ENCODE peak calls at places on chromosomes 1 and 21, in ten cellular contexts. One of them, this sample, is unnamed. For H3K4me1, the result is how much of the 10 kb centered on the place peaks cover.

GRCh38 chr1:201137579-201138310 is 10.8 kb upstream of the ASCL5 start:
- DNase-seq in right atrium auricular region: peak
- DNase-seq in CD8-positive, alpha-beta memory T cell: no peak
- DNase-seq in neural progenitor cell: no peak
- DNase-seq in fibroblast of lung: peak
- DNase-seq in body of pancreas: peak
- DNase-seq in IMR-90: peak
- DNase-seq in stomach: peak
- DNase-seq in lower lobe of right lung: no peak
- DNase-seq in GM23248: peak
- DNase-seq in this sample: no peak

GRCh38 chr1:189409774-189410173 is 1067.9 kb downstream of the BRINP3 start:
- DNase-seq in right atrium auricular region: no peak
- DNase-seq in CD8-positive, alpha-beta memory T cell: no peak
- DNase-seq in neural progenitor cell: no peak
- DNase-seq in fibroblast of lung: peak
- DNase-seq in body of pancreas: no peak
- DNase-seq in IMR-90: no peak
- DNase-seq in stomach: no peak
- DNase-seq in lower lobe of right lung: no peak
- DNase-seq in GM23248: no peak
- DNase-seq in this sample: no peak

GRCh38 chr1:24481843-24482610 is 20.6 kb upstream of the RCAN3 start:
- DNase-seq in right atrium auricular region: no peak
- DNase-seq in CD8-positive, alpha-beta memory T cell: peak
- DNase-seq in neural progenitor cell: no peak
- DNase-seq in fibroblast of lung: no peak
- DNase-seq in body of pancreas: no peak
- DNase-seq in IMR-90: no peak
- DNase-seq in stomach: no peak
- DNase-seq in lower lobe of right lung: no peak
- DNase-seq in GM23248: no peak
- DNase-seq in this sample: no peak

GRCh38 chr1:25909062-25909461 is 2.8 kb upstream of the STMN1 start:
- DNase-seq in right atrium auricular region: no peak
- DNase-seq in CD8-positive, alpha-beta memory T cell: no peak
- DNase-seq in neural progenitor cell: no peak
- DNase-seq in fibroblast of lung: no peak
- DNase-seq in body of pancreas: no peak
- DNase-seq in IMR-90: no peak
- DNase-seq in stomach: no peak
- DNase-seq in lower lobe of right lung: no peak
- DNase-seq in GM23248: no peak
- DNase-seq in this sample: no peak

GRCh38 chr1:97989094-97989680 is 68.4 kb upstream of the DPYD start:
- DNase-seq in right atrium auricular region: no peak
- DNase-seq in CD8-positive, alpha-beta memory T cell: no peak
- DNase-seq in neural progenitor cell: no peak
- DNase-seq in fibroblast of lung: peak
- DNase-seq in body of pancreas: no peak
- DNase-seq in IMR-90: peak
- DNase-seq in stomach: no peak
- DNase-seq in lower lobe of right lung: no peak
- DNase-seq in GM23248: peak
- DNase-seq in this sample: peak

GRCh38 chr1:224831501-224831900 is 98.0 kb upstream of the DNAH14 start:
- DNase-seq in right atrium auricular region: no peak
- DNase-seq in CD8-positive, alpha-beta memory T cell: no peak
- DNase-seq in neural progenitor cell: no peak
- DNase-seq in fibroblast of lung: peak
- DNase-seq in body of pancreas: no peak
- DNase-seq in IMR-90: no peak
- DNase-seq in stomach: no peak
- DNase-seq in lower lobe of right lung: no peak
- DNase-seq in GM23248: peak
- DNase-seq in this sample: no peak

GRCh38 chr1:198937231-198938031 is 298.6 kb downstream of the PTPRC start:
- DNase-seq in right atrium auricular region: peak
- DNase-seq in CD8-positive, alpha-beta memory T cell: peak
- DNase-seq in neural progenitor cell: peak
- DNase-seq in fibroblast of lung: peak
- DNase-seq in body of pancreas: peak
- DNase-seq in IMR-90: peak
- DNase-seq in stomach: no peak
- DNase-seq in lower lobe of right lung: no peak
- DNase-seq in GM23248: peak
- DNase-seq in this sample: peak

GRCh38 chr21:44482581-44483287 is 27.4 kb downstream of the LRRC3 start:
- DNase-seq in right atrium auricular region: no peak
- DNase-seq in CD8-positive, alpha-beta memory T cell: no peak
- DNase-seq in neural progenitor cell: no peak
- DNase-seq in fibroblast of lung: no peak
- DNase-seq in body of pancreas: no peak
- DNase-seq in IMR-90: no peak
- DNase-seq in stomach: no peak
- DNase-seq in lower lobe of right lung: no peak
- DNase-seq in GM23248: no peak
- DNase-seq in this sample: no peak

GRCh38 chr1:200037501-200037900 is 10.0 kb downstream of the NR5A2 start:
- DNase-seq in right atrium auricular region: no peak
- DNase-seq in CD8-positive, alpha-beta memory T cell: no peak
- DNase-seq in neural progenitor cell: no peak
- DNase-seq in fibroblast of lung: no peak
- DNase-seq in body of pancreas: no peak
- DNase-seq in IMR-90: no peak
- DNase-seq in stomach: no peak
- DNase-seq in lower lobe of right lung: no peak
- DNase-seq in GM23248: no peak
- DNase-seq in this sample: no peak

GRCh38 chr1:200037904-200038644 is 10.6 kb downstream of the NR5A2 start:
- DNase-seq in right atrium auricular region: no peak
- DNase-seq in CD8-positive, alpha-beta memory T cell: no peak
- DNase-seq in neural progenitor cell: no peak
- DNase-seq in fibroblast of lung: no peak
- DNase-seq in body of pancreas: no peak
- DNase-seq in IMR-90: no peak
- DNase-seq in stomach: no peak
- DNase-seq in lower lobe of right lung: no peak
- DNase-seq in GM23248: no peak
- DNase-seq in this sample: no peak

GRCh38 chr1:200039849-200040479 is 12.5 kb downstream of the NR5A2 start:
- DNase-seq in right atrium auricular region: no peak
- DNase-seq in CD8-positive, alpha-beta memory T cell: no peak
- DNase-seq in neural progenitor cell: peak
- DNase-seq in fibroblast of lung: no peak
- DNase-seq in body of pancreas: no peak
- DNase-seq in IMR-90: no peak
- DNase-seq in stomach: no peak
- DNase-seq in lower lobe of right lung: no peak
- DNase-seq in GM23248: no peak
- DNase-seq in this sample: no peak

GRCh38 chr1:200038987-200039848 is 11.7 kb downstream of the NR5A2 start:
- DNase-seq in right atrium auricular region: no peak
- DNase-seq in CD8-positive, alpha-beta memory T cell: peak
- DNase-seq in neural progenitor cell: peak
- DNase-seq in fibroblast of lung: no peak
- DNase-seq in body of pancreas: peak
- DNase-seq in IMR-90: no peak
- DNase-seq in stomach: peak
- DNase-seq in lower lobe of right lung: no peak
- DNase-seq in GM23248: peak
- DNase-seq in this sample: peak

DNA sequence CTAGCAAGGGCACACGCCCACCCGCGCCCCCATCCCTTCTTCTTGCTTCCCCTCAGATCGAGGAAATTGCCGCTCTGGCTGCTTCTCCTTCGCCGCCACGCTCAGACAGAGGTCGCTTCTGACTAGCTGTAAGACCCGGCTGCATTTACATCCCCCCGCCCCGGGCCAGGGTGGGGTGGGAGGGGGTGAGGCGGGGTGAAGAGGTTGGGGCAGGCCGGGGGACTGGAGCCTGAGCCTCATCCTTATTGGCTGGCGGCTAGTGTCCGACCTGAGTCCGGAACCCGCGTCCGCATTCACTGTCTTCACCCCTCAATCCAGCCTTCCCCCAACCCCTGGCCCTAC is 11.1 kb downstream of the NR5A2 start:
- DNase-seq in right atrium auricular region: no peak
- DNase-seq in CD8-positive, alpha-beta memory T cell: no peak
- DNase-seq in neural progenitor cell: peak
- DNase-seq in fibroblast of lung: no peak
- DNase-seq in body of pancreas: peak
- DNase-seq in IMR-90: no peak
- DNase-seq in stomach: no peak
- DNase-seq in lower lobe of right lung: no peak
- DNase-seq in GM23248: no peak
- DNase-seq in this sample: no peak
- H3K4me3 ChIP-seq in right atrium auricular region: no peak
- H3K4me3 ChIP-seq in CD8-positive, alpha-beta memory T cell: no peak
- H3K4me3 ChIP-seq in neural progenitor cell: peak
- H3K4me3 ChIP-seq in fibroblast of lung: no peak
- H3K4me3 ChIP-seq in body of pancreas: peak
- H3K4me3 ChIP-seq in IMR-90: peak
- H3K4me3 ChIP-seq in stomach: peak
- H3K4me3 ChIP-seq in lower lobe of right lung: peak
- H3K4me3 ChIP-seq in GM23248: peak
- H3K4me3 ChIP-seq in this sample: peak

GRCh38 chr21:41500931-41501381 is 7.0 kb downstream of the TMPRSS2 start:
- DNase-seq in right atrium auricular region: no peak
- DNase-seq in CD8-positive, alpha-beta memory T cell: no peak
- DNase-seq in neural progenitor cell: no peak
- DNase-seq in fibroblast of lung: no peak
- DNase-seq in body of pancreas: peak
- DNase-seq in IMR-90: no peak
- DNase-seq in stomach: peak
- DNase-seq in lower lobe of right lung: no peak
- DNase-seq in GM23248: no peak
- DNase-seq in this sample: no peak

GRCh38 chr21:41497836-41498235 is 10.1 kb downstream of the TMPRSS2 start:
- DNase-seq in right atrium auricular region: no peak
- DNase-seq in CD8-positive, alpha-beta memory T cell: no peak
- DNase-seq in neural progenitor cell: no peak
- DNase-seq in fibroblast of lung: no peak
- DNase-seq in body of pancreas: no peak
- DNase-seq in IMR-90: no peak
- DNase-seq in stomach: no peak
- DNase-seq in lower lobe of right lung: no peak
- DNase-seq in GM23248: no peak
- DNase-seq in this sample: no peak

GRCh38 chr21:41501919-41502318 is 6.0 kb downstream of the TMPRSS2 start:
- DNase-seq in right atrium auricular region: no peak
- DNase-seq in CD8-positive, alpha-beta memory T cell: no peak
- DNase-seq in neural progenitor cell: no peak
- DNase-seq in fibroblast of lung: no peak
- DNase-seq in body of pancreas: peak
- DNase-seq in IMR-90: no peak
- DNase-seq in stomach: no peak
- DNase-seq in lower lobe of right lung: no peak
- DNase-seq in GM23248: peak
- DNase-seq in this sample: peak

GRCh38 chr21:41500354-41500753 is 7.6 kb downstream of the TMPRSS2 start:
- DNase-seq in right atrium auricular region: no peak
- DNase-seq in CD8-positive, alpha-beta memory T cell: no peak
- DNase-seq in neural progenitor cell: no peak
- DNase-seq in fibroblast of lung: no peak
- DNase-seq in body of pancreas: no peak
- DNase-seq in IMR-90: no peak
- DNase-seq in stomach: no peak
- DNase-seq in lower lobe of right lung: no peak
- DNase-seq in GM23248: no peak
- DNase-seq in this sample: no peak

DNA sequence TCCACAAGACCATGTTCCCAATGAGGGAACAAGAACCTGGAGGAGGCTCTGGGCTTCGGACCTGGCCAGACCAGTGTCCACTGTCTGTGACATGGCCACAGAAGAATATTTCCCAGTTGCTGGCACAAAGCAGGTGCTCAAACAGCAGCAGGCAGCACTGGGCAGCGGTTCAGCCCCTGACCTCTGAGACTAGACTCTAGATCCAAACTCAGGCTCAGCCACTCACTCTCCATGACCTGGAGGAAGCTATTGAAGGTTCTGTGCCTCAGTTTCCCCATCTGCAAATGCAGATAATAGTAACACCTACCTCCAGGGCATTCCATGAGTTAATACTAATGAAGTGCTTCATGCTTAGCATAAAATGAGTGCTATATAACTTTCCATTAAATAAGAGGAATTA is 8.0 kb downstream of the TMPRSS2 start:
- DNase-seq in right atrium auricular region: no peak
- DNase-seq in CD8-positive, alpha-beta memory T cell: no peak
- DNase-seq in neural progenitor cell: no peak
- DNase-seq in fibroblast of lung: no peak
- DNase-seq in body of pancreas: no peak
- DNase-seq in IMR-90: no peak
- DNase-seq in stomach: no peak
- DNase-seq in lower lobe of right lung: no peak
- DNase-seq in GM23248: no peak
- DNase-seq in this sample: no peak
- H3K4me1 ChIP-seq in right atrium auricular region: under half
- H3K4me1 ChIP-seq in CD8-positive, alpha-beta memory T cell: under half
- H3K4me1 ChIP-seq in neural progenitor cell: under half
- H3K4me1 ChIP-seq in fibroblast of lung: under half
- H3K4me1 ChIP-seq in body of pancreas: half or more
- H3K4me1 ChIP-seq in IMR-90: under half
- H3K4me1 ChIP-seq in stomach: under half
- H3K4me1 ChIP-seq in lower lobe of right lung: under half
- H3K4me1 ChIP-seq in GM23248: under half
- H3K4me1 ChIP-seq in this sample: under half

GRCh38 chr1:56436338-56436695 is 143.0 kb downstream of the PLPP3 start:
- DNase-seq in right atrium auricular region: no peak
- DNase-seq in CD8-positive, alpha-beta memory T cell: no peak
- DNase-seq in neural progenitor cell: no peak
- DNase-seq in fibroblast of lung: no peak
- DNase-seq in body of pancreas: no peak
- DNase-seq in IMR-90: no peak
- DNase-seq in stomach: no peak
- DNase-seq in lower lobe of right lung: no peak
- DNase-seq in GM23248: no peak
- DNase-seq in this sample: no peak
- H3K27ac ChIP-seq in right atrium auricular region: no peak
- H3K27ac ChIP-seq in CD8-positive, alpha-beta memory T cell: no peak
- H3K27ac ChIP-seq in neural progenitor cell: peak
- H3K27ac ChIP-seq in fibroblast of lung: no peak
- H3K27ac ChIP-seq in body of pancreas: no peak
- H3K27ac ChIP-seq in IMR-90: no peak
- H3K27ac ChIP-seq in stomach: no peak
- H3K27ac ChIP-seq in lower lobe of right lung: no peak
- H3K27ac ChIP-seq in GM23248: no peak
- H3K27ac ChIP-seq in this sample: no peak

GRCh38 chr1:41452704-41453350 is 31.7 kb downstream of the EDN2 start:
- DNase-seq in right atrium auricular region: no peak
- DNase-seq in CD8-positive, alpha-beta memory T cell: no peak
- DNase-seq in neural progenitor cell: no peak
- DNase-seq in fibroblast of lung: no peak
- DNase-seq in body of pancreas: no peak
- DNase-seq in IMR-90: no peak
- DNase-seq in stomach: no peak
- DNase-seq in lower lobe of right lung: no peak
- DNase-seq in GM23248: no peak
- DNase-seq in this sample: no peak

GRCh38 chr1:41455479-41456271 is 28.8 kb downstream of the EDN2 start:
- DNase-seq in right atrium auricular region: no peak
- DNase-seq in CD8-positive, alpha-beta memory T cell: no peak
- DNase-seq in neural progenitor cell: no peak
- DNase-seq in fibroblast of lung: peak
- DNase-seq in body of pancreas: no peak
- DNase-seq in IMR-90: peak
- DNase-seq in stomach: no peak
- DNase-seq in lower lobe of right lung: no peak
- DNase-seq in GM23248: peak
- DNase-seq in this sample: no peak

GRCh38 chr1:41456847-41457540 is 27.5 kb downstream of the EDN2 start:
- DNase-seq in right atrium auricular region: no peak
- DNase-seq in CD8-positive, alpha-beta memory T cell: no peak
- DNase-seq in neural progenitor cell: no peak
- DNase-seq in fibroblast of lung: no peak
- DNase-seq in body of pancreas: no peak
- DNase-seq in IMR-90: no peak
- DNase-seq in stomach: no peak
- DNase-seq in lower lobe of right lung: no peak
- DNase-seq in GM23248: peak
- DNase-seq in this sample: no peak

GRCh38 chr1:41450747-41451285 is 33.7 kb downstream of the EDN2 start:
- DNase-seq in right atrium auricular region: no peak
- DNase-seq in CD8-positive, alpha-beta memory T cell: no peak
- DNase-seq in neural progenitor cell: no peak
- DNase-seq in fibroblast of lung: no peak
- DNase-seq in body of pancreas: no peak
- DNase-seq in IMR-90: no peak
- DNase-seq in stomach: no peak
- DNase-seq in lower lobe of right lung: no peak
- DNase-seq in GM23248: no peak
- DNase-seq in this sample: no peak

DNA sequence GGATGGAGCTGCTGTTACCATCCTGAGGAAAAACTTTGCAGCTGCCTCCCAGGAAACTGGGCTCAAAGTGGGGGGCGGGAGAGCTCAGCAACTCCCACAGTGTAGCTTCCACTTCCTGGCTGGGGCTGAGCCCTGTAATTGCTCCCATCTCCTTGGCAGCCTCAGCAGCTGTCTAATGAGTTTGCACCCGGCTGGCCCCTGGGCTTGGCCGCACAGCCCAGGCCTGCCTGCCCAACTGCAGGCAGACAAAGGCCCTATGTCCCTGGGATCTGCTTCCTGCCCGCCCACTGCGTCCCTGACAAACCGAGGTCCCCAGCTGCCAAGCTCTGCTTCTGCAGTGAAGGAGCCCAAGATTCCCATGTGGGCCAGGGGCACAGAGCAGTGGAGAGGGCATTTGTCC is 30.1 kb downstream of the EDN2 start:
- DNase-seq in right atrium auricular region: no peak
- DNase-seq in CD8-positive, alpha-beta memory T cell: no peak
- DNase-seq in neural progenitor cell: no peak
- DNase-seq in fibroblast of lung: peak
- DNase-seq in body of pancreas: peak
- DNase-seq in IMR-90: no peak
- DNase-seq in stomach: no peak
- DNase-seq in lower lobe of right lung: no peak
- DNase-seq in GM23248: peak
- DNase-seq in this sample: no peak
- H3K4me3 ChIP-seq in right atrium auricular region: no peak
- H3K4me3 ChIP-seq in CD8-positive, alpha-beta memory T cell: no peak
- H3K4me3 ChIP-seq in neural progenitor cell: no peak
- H3K4me3 ChIP-seq in fibroblast of lung: no peak
- H3K4me3 ChIP-seq in body of pancreas: no peak
- H3K4me3 ChIP-seq in IMR-90: no peak
- H3K4me3 ChIP-seq in stomach: no peak
- H3K4me3 ChIP-seq in lower lobe of right lung: no peak
- H3K4me3 ChIP-seq in GM23248: no peak
- H3K4me3 ChIP-seq in this sample: no peak

This sample was measured in PC-9.